ENCODE peak calls at places on chromosomes 12 and 14, in seven cellular contexts. A is neural progenitor cell, D is HepG2, N is mesenchymal stem cell, G is OCI-LY7, K is fibroblast of lung, X is HCT116. P is an unnamed sample.

GRCh38 chr12:72094490-72094889 is 155.8 kb downstream of the TPH2 start:
- DNase-seq in D (no peak), K (no peak), G (no peak), N (no peak), X (no peak), A (no peak), P (no peak)

GRCh38 chr14:68571073-68571703 is 221.7 kb downstream of the ZFP36L1 start:
- DNase-seq in G (no peak), A (no peak), K (no peak), N (no peak), D (no peak), X (no peak), P (no peak)

GRCh38 chr12:116368196-116369194 is 91.0 kb upstream of the MED13L start:
- DNase-seq in N (peak), A (no peak), D (no peak), X (no peak), G (no peak), K (peak), P (no peak)

GRCh38 chr14:75484711-75485429 is 37.4 kb upstream of the BATF start:
- DNase-seq in D (no peak), N (no peak), X (no peak), A (no peak), G (no peak), K (no peak), P (no peak)

GRCh38 chr14:63286071-63286470 is 32.7 kb downstream of the GPHB5 start:
- DNase-seq in X (no peak), A (no peak), G (no peak), D (no peak), N (no peak), K (no peak), P (no peak)

GRCh38 chr12:65885312-65885711 is 61.0 kb downstream of the HMGA2 start:
- DNase-seq in A (no peak), N (no peak), X (no peak), D (no peak), K (peak), G (no peak), P (no peak)

GRCh38 chr12:108516511-108517275 is 1.6 kb downstream of the FICD start:
- DNase-seq in D (no peak), G (peak), A (no peak), N (peak), K (no peak), X (no peak), P (no peak)

GRCh38 chr14:91330846-91331245 is 86.3 kb upstream of the GPR68 start:
- DNase-seq in G (no peak), N (no peak), X (no peak), A (no peak), D (no peak), K (no peak), P (no peak)

GRCh38 chr12:57803317-57803893 is 15.1 kb downstream of the AVIL start:
- DNase-seq in G (peak), D (peak), N (peak), A (peak), K (peak), X (peak), P (peak)

GRCh38 chr12:50283924-50284236 is 560 bp upstream of the LIMA1 start:
- DNase-seq in N (no peak), G (no peak), K (peak), X (no peak), A (no peak), D (no peak), P (no peak)

GRCh38 chr12:74910831-74911230 is 298.8 kb downstream of the KCNC2 start:
- DNase-seq in K (no peak), X (no peak), D (no peak), G (no peak), A (no peak), N (no peak), P (no peak)

GRCh38 chr12:12357697-12358476 is 1.0 kb downstream of the BORCS5 start:
- DNase-seq in A (no peak), X (no peak), N (no peak), D (no peak), K (no peak), G (peak), P (peak)

GRCh38 chr12:114799574-114800487 is 115.9 kb upstream of the TBX3 start:
- DNase-seq in N (peak), K (peak), D (peak), A (peak), X (peak), G (no peak), P (no peak)

GRCh38 chr14:71206766-71207371 is 299.6 kb downstream of the PCNX1 start:
- DNase-seq in K (peak), A (no peak), N (peak), D (no peak), X (no peak), G (no peak), P (no peak)

GRCh38 chr14:37422748-37423147 is 172.3 kb downstream of the FOXA1 start:
- DNase-seq in A (no peak), D (no peak), N (no peak), G (no peak), K (no peak), X (no peak), P (no peak)

GRCh38 chr14:19801118-19801464 is 2.5 kb upstream of the OR4N2 start:
- DNase-seq in G (no peak), N (no peak), A (no peak), K (no peak), X (no peak), D (no peak), P (no peak)

GRCh38 chr12:50200507-50201273 is 33.5 kb upstream of the CERS5 start:
- DNase-seq in X (no peak), N (peak), D (no peak), G (no peak), K (no peak), A (no peak), P (no peak)

GRCh38 chr14:50985124-50985815 is 41.0 kb upstream of the PYGL start:
- DNase-seq in N (peak), D (no peak), X (no peak), G (no peak), A (no peak), K (peak), P (no peak)

GRCh38 chr12:46556105-46556559 is 183.6 kb upstream of the SLC38A2 start:
- DNase-seq in X (peak), N (peak), G (no peak), K (peak), A (no peak), D (peak), P (no peak)

DNA sequence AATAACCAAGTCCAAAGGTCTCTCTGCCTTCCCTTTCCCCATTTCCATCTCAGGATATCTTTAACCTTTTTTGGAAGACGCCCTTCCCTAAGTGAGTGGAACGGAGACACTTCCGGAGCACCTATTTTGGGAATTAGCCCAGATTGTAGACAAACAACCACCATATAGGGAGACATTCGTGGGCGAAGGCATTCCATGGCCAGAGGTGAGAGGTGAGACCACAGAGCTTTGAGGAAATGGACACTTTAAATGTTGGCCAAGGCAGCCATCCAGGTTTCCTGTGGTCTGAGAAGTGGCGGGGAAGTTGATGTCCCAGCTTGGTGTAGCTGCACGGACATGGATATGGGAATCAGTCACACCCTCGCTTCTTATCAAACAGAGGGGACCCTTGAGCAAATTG is 69.4 kb upstream of the BDKRB2 start:
- DNase-seq in A (no peak), N (peak), K (no peak), G (no peak), D (no peak), X (no peak), P (no peak)
- H2AFZ ChIP-seq in A (no peak), N (no peak), K (no peak), G (no peak), D (no peak), X (no peak), P (no peak)

GRCh38 chr14:53501361-53502320 is 348.5 kb upstream of the DDHD1 start:
- DNase-seq in K (peak), N (peak), A (no peak), G (no peak), D (no peak), X (no peak), P (no peak)

GRCh38 chr14:53494587-53494986 is 341.5 kb upstream of the DDHD1 start:
- DNase-seq in D (no peak), K (peak), A (no peak), G (no peak), X (no peak), N (no peak), P (no peak)

GRCh38 chr14:53496668-53497067 is 343.5 kb upstream of the DDHD1 start:
- DNase-seq in D (no peak), A (no peak), K (no peak), G (no peak), N (no peak), X (no peak), P (no peak)

GRCh38 chr14:53495846-53496343 is 342.8 kb upstream of the DDHD1 start:
- DNase-seq in K (no peak), A (no peak), D (no peak), N (no peak), G (no peak), X (no peak), P (no peak)

GRCh38 chr14:53500191-53500590 is 347.1 kb upstream of the DDHD1 start:
- DNase-seq in K (no peak), G (no peak), D (no peak), A (no peak), X (no peak), N (no peak), P (no peak)
- H3K4me3 ChIP-seq in K (no peak), G (no peak), D (no peak), A (no peak), X (no peak), N (no peak), P (no peak)

GRCh38 chr12:86265329-86265695 is 9.1 kb upstream of the MGAT4C start:
- DNase-seq in G (no peak), N (no peak), X (no peak), A (no peak), D (no peak), K (no peak), P (no peak)
- H2AFZ ChIP-seq in G (no peak), N (no peak), X (no peak), A (no peak), D (no peak), K (no peak), P (no peak)

GRCh38 chr12:122888232-122888752 is 7.6 kb downstream of the VPS37B start:
- DNase-seq in N (peak), D (peak), G (peak), K (peak), A (peak), X (peak), P (no peak)
- H3K4me3 ChIP-seq in N (peak), D (peak), G (peak), K (no peak), A (no peak), X (peak), P (no peak)

DNA sequence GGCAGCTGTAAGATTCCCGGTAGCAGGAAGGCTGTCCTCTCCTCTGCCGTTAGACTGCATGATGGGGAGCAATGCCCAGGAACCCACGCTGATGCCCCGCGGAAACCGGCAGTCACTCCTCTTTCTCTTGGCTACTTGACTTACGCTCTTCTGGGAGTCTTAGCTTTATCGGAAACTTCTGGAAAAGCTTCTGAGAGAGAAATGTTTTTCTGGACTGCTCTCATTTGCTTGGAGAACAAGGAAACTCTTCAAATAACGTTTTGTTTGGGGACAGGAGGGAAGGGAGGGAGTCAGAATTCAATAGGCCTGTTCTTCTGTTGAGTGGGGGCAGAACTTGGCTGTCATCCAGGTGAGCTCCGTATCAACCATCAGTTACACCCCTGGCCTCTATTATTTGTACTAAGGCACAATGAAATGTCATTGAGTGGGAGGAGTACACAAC is 128.0 kb upstream of the MAX start:
- DNase-seq in G (no peak), X (no peak), A (no peak), K (no peak), N (no peak), D (peak), P (no peak)
- H2AFZ ChIP-seq in G (peak), X (peak), A (no peak), K (peak), N (peak), D (no peak), P (peak)

GRCh38 chr14:73465833-73466532 is 7.6 kb upstream of the NUMB start:
- DNase-seq in D (peak), G (no peak), N (peak), K (peak), A (no peak), X (no peak), P (no peak)
- H3K4me3 ChIP-seq in D (no peak), G (peak), N (no peak), K (no peak), A (no peak), X (no peak), P (no peak)

GRCh38 chr14:26593377-26593776 is 4.5 kb downstream of the NOVA1 start:
- DNase-seq in X (no peak), G (no peak), K (no peak), N (no peak), D (no peak), A (no peak), P (no peak)

GRCh38 chr14:26594756-26595545 is 2.9 kb downstream of the NOVA1 start:
- DNase-seq in A (peak), K (no peak), N (no peak), G (no peak), X (no peak), D (no peak), P (no peak)

GRCh38 chr14:26594148-26594547 is 3.7 kb downstream of the NOVA1 start:
- DNase-seq in D (no peak), A (no peak), G (no peak), X (no peak), K (peak), N (no peak), P (no peak)

DNA sequence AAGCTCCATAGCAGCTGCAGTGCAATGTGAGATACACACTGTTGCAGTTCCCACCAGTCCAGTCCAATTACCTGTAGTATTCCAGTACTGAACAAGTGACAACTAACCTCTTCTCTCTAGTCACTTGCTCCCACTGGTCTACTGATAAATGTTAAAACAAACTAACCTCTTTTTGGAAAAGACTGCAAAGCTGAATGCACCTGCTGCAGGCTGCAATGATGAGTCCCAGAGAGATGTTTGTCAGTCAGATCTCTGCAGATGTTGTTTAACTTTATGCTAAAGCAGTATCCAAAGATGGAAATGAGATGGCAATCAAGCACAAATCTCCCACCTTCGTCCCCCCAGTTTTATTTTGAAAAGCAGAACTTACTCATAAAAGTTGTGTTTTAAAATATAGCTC is 7.8 kb downstream of the NOVA1 start:
- DNase-seq in K (no peak), X (no peak), A (peak), D (no peak), N (no peak), G (no peak), P (no peak)
- H2AFZ ChIP-seq in K (no peak), X (no peak), A (no peak), D (no peak), N (no peak), G (no peak), P (no peak)